ENCODE peak calls at places on chromosome 1, in nine cellular contexts. One of them, this sample, is unnamed.

GRCh38 chr1:55694297-55694696 is 479.1 kb upstream of the USP24 start:
- DNase-seq in GM23338: no peak
- DNase-seq in HCT116: no peak
- DNase-seq in GM12878: no peak
- DNase-seq in A549: peak
- DNase-seq in Panc1: no peak
- DNase-seq in K562: no peak
- DNase-seq in HepG2: no peak
- DNase-seq in SK-N-SH: peak
- DNase-seq in this sample: no peak

GRCh38 chr1:41319803-41320711 is 41.2 kb upstream of the FOXO6 start:
- DNase-seq in GM12878: no peak
- DNase-seq in A549: no peak
- DNase-seq in SK-N-SH: no peak
- DNase-seq in HCT116: no peak
- DNase-seq in K562: no peak
- DNase-seq in GM23338: peak
- DNase-seq in Panc1: no peak
- DNase-seq in HepG2: no peak
- DNase-seq in this sample: no peak

GRCh38 chr1:109466440-109467300 is at the start of gene SYPL2:
- DNase-seq in HCT116: no peak
- DNase-seq in Panc1: no peak
- DNase-seq in A549: peak
- DNase-seq in K562: peak
- DNase-seq in SK-N-SH: peak
- DNase-seq in HepG2: no peak
- DNase-seq in GM12878: no peak
- DNase-seq in GM23338: peak
- DNase-seq in this sample: no peak

GRCh38 chr1:17189632-17190525 is 15.0 kb upstream of the PADI1 start:
- DNase-seq in Panc1: no peak
- DNase-seq in A549: peak
- DNase-seq in GM12878: no peak
- DNase-seq in GM23338: peak
- DNase-seq in K562: no peak
- DNase-seq in HCT116: peak
- DNase-seq in SK-N-SH: no peak
- DNase-seq in HepG2: no peak
- DNase-seq in this sample: no peak

GRCh38 chr1:36879613-36880012 is 154.7 kb downstream of the GRIK3 start:
- DNase-seq in Panc1: no peak
- DNase-seq in SK-N-SH: peak
- DNase-seq in K562: no peak
- DNase-seq in A549: no peak
- DNase-seq in GM23338: no peak
- DNase-seq in GM12878: no peak
- DNase-seq in HepG2: no peak
- DNase-seq in HCT116: no peak
- DNase-seq in this sample: no peak

GRCh38 chr1:209768354-209768774 is 12.5 kb downstream of the TRAF3IP3 start:
- DNase-seq in HepG2: no peak
- DNase-seq in Panc1: no peak
- DNase-seq in GM23338: no peak
- DNase-seq in HCT116: no peak
- DNase-seq in A549: no peak
- DNase-seq in K562: no peak
- DNase-seq in GM12878: peak
- DNase-seq in SK-N-SH: no peak
- DNase-seq in this sample: peak

GRCh38 chr1:195105773-195106172 is 1502.5 kb downstream of the KCNT2 start:
- DNase-seq in K562: no peak
- DNase-seq in Panc1: no peak
- DNase-seq in HCT116: no peak
- DNase-seq in SK-N-SH: no peak
- DNase-seq in A549: no peak
- DNase-seq in HepG2: no peak
- DNase-seq in GM23338: no peak
- DNase-seq in GM12878: no peak
- DNase-seq in this sample: no peak

GRCh38 chr1:242890211-242890741 is 364.8 kb downstream of the CEP170 start:
- DNase-seq in SK-N-SH: no peak
- DNase-seq in Panc1: no peak
- DNase-seq in GM23338: peak
- DNase-seq in GM12878: no peak
- DNase-seq in HCT116: no peak
- DNase-seq in HepG2: no peak
- DNase-seq in A549: peak
- DNase-seq in K562: peak
- DNase-seq in this sample: no peak

GRCh38 chr1:96487404-96487803 is 234.2 kb upstream of the PTBP2 start:
- DNase-seq in K562: no peak
- DNase-seq in SK-N-SH: no peak
- DNase-seq in Panc1: no peak
- DNase-seq in A549: no peak
- DNase-seq in HCT116: peak
- DNase-seq in GM12878: no peak
- DNase-seq in HepG2: no peak
- DNase-seq in GM23338: no peak
- DNase-seq in this sample: no peak

GRCh38 chr1:160752926-160753325 is 13.9 kb downstream of the SLAMF7 start:
- DNase-seq in A549: no peak
- DNase-seq in GM23338: no peak
- DNase-seq in HCT116: no peak
- DNase-seq in K562: no peak
- DNase-seq in Panc1: no peak
- DNase-seq in HepG2: no peak
- DNase-seq in SK-N-SH: no peak
- DNase-seq in GM12878: no peak
- DNase-seq in this sample: no peak

GRCh38 chr1:185856482-185856881 is 122.3 kb downstream of the HMCN1 start:
- DNase-seq in K562: no peak
- DNase-seq in GM12878: no peak
- DNase-seq in Panc1: no peak
- DNase-seq in GM23338: no peak
- DNase-seq in SK-N-SH: no peak
- DNase-seq in A549: no peak
- DNase-seq in HepG2: no peak
- DNase-seq in HCT116: no peak
- DNase-seq in this sample: no peak

GRCh38 chr1:119081705-119082104 is 58.7 kb downstream of the WARS2 start:
- DNase-seq in A549: no peak
- DNase-seq in GM23338: no peak
- DNase-seq in GM12878: no peak
- DNase-seq in HCT116: no peak
- DNase-seq in HepG2: no peak
- DNase-seq in K562: no peak
- DNase-seq in Panc1: no peak
- DNase-seq in SK-N-SH: no peak
- DNase-seq in this sample: no peak

GRCh38 chr1:3541930-3542329 is 69.4 kb downstream of the MEGF6 start:
- DNase-seq in K562: no peak
- DNase-seq in HepG2: no peak
- DNase-seq in SK-N-SH: no peak
- DNase-seq in Panc1: no peak
- DNase-seq in A549: no peak
- DNase-seq in GM23338: no peak
- DNase-seq in GM12878: no peak
- DNase-seq in HCT116: no peak
- DNase-seq in this sample: no peak

GRCh38 chr1:24117722-24118409 is 5.9 kb upstream of the MYOM3 start:
- DNase-seq in Panc1: no peak
- DNase-seq in A549: peak
- DNase-seq in HepG2: peak
- DNase-seq in HCT116: peak
- DNase-seq in GM12878: no peak
- DNase-seq in GM23338: no peak
- DNase-seq in SK-N-SH: no peak
- DNase-seq in K562: no peak
- DNase-seq in this sample: no peak

GRCh38 chr1:87093286-87093685 is 178.9 kb downstream of the HS2ST1 start:
- DNase-seq in GM12878: no peak
- DNase-seq in A549: no peak
- DNase-seq in HCT116: no peak
- DNase-seq in SK-N-SH: no peak
- DNase-seq in K562: peak
- DNase-seq in GM23338: no peak
- DNase-seq in HepG2: no peak
- DNase-seq in Panc1: no peak
- DNase-seq in this sample: no peak

GRCh38 chr1:245953876-245954660 is 553.0 kb downstream of the SMYD3 start:
- DNase-seq in HCT116: no peak
- DNase-seq in SK-N-SH: no peak
- DNase-seq in Panc1: no peak
- DNase-seq in K562: no peak
- DNase-seq in HepG2: no peak
- DNase-seq in GM23338: no peak
- DNase-seq in A549: no peak
- DNase-seq in GM12878: peak
- DNase-seq in this sample: no peak

GRCh38 chr1:94926915-94927404 is at the start of gene CNN3:
- DNase-seq in GM12878: peak
- DNase-seq in K562: peak
- DNase-seq in Panc1: no peak
- DNase-seq in SK-N-SH: peak
- DNase-seq in HCT116: peak
- DNase-seq in GM23338: peak
- DNase-seq in A549: peak
- DNase-seq in HepG2: peak
- DNase-seq in this sample: no peak

GRCh38 chr1:88371396-88371795 is 312.7 kb upstream of the PKN2 start:
- DNase-seq in A549: no peak
- DNase-seq in Panc1: no peak
- DNase-seq in SK-N-SH: no peak
- DNase-seq in HepG2: no peak
- DNase-seq in HCT116: peak
- DNase-seq in K562: no peak
- DNase-seq in GM12878: no peak
- DNase-seq in GM23338: no peak
- DNase-seq in this sample: no peak

GRCh38 chr1:231776006-231776707 is 149.6 kb downstream of the DISC1 start:
- DNase-seq in GM23338: no peak
- DNase-seq in A549: no peak
- DNase-seq in SK-N-SH: no peak
- DNase-seq in K562: no peak
- DNase-seq in HepG2: no peak
- DNase-seq in HCT116: no peak
- DNase-seq in GM12878: no peak
- DNase-seq in Panc1: no peak
- DNase-seq in this sample: peak

GRCh38 chr1:40058453-40059291 is 18.1 kb downstream of the CAP1 start:
- DNase-seq in HepG2: peak
- DNase-seq in A549: no peak
- DNase-seq in SK-N-SH: no peak
- DNase-seq in K562: peak
- DNase-seq in GM12878: no peak
- DNase-seq in GM23338: no peak
- DNase-seq in HCT116: no peak
- DNase-seq in Panc1: no peak
- DNase-seq in this sample: no peak
- TF ChIP-seq REST in HepG2: no peak
- TF ChIP-seq REST in A549: no peak
- TF ChIP-seq REST in SK-N-SH: no peak
- TF ChIP-seq REST in K562: no peak
- TF ChIP-seq REST in GM12878: no peak
- TF ChIP-seq REST in GM23338: no peak
- TF ChIP-seq REST in HCT116: no peak
- TF ChIP-seq REST in Panc1: no peak
- TF ChIP-seq REST in this sample: no peak

GRCh38 chr1:202809597-202810159 is 1.1 kb upstream of the PCAT6 start:
- DNase-seq in A549: no peak
- DNase-seq in HepG2: no peak
- DNase-seq in HCT116: no peak
- DNase-seq in GM12878: no peak
- DNase-seq in K562: peak
- DNase-seq in GM23338: peak
- DNase-seq in Panc1: no peak
- DNase-seq in SK-N-SH: no peak
- DNase-seq in this sample: no peak
- H3K27ac ChIP-seq in A549: peak
- H3K27ac ChIP-seq in HepG2: no peak
- H3K27ac ChIP-seq in HCT116: no peak
- H3K27ac ChIP-seq in GM12878: no peak
- H3K27ac ChIP-seq in K562: peak
- H3K27ac ChIP-seq in GM23338: peak
- H3K27ac ChIP-seq in Panc1: peak
- H3K27ac ChIP-seq in SK-N-SH: peak
- H3K27ac ChIP-seq in this sample: no peak

DNA sequence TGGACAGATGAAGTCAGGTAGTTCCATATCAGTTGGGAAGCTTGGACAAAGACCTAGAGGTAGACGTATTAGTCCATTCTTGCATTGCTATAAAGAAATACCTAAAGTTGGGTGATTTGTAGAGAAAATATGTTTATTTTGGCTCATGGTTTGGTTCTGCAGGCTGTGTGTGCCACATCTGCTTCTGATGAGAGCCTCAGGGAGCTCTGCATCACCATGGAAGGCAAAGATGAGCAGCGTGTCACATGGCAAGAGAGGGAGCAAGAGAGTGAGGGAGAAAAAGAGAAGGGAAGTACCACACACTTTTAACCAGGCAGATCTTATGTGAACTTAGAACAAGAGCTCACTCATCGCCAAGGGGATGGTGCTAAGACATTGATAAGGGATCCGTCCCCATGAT is 9.0 kb downstream of the TSACC start:
- DNase-seq in GM23338: no peak
- DNase-seq in K562: no peak
- DNase-seq in Panc1: no peak
- DNase-seq in A549: no peak
- DNase-seq in HepG2: no peak
- DNase-seq in GM12878: no peak
- DNase-seq in HCT116: no peak
- DNase-seq in SK-N-SH: no peak
- DNase-seq in this sample: no peak
- TF ChIP-seq REST in GM23338: no peak
- TF ChIP-seq REST in K562: no peak
- TF ChIP-seq REST in Panc1: no peak
- TF ChIP-seq REST in A549: no peak
- TF ChIP-seq REST in HepG2: no peak
- TF ChIP-seq REST in GM12878: no peak
- TF ChIP-seq REST in HCT116: no peak
- TF ChIP-seq REST in SK-N-SH: no peak
- TF ChIP-seq REST in this sample: no peak

GRCh38 chr1:100995196-100995983 is 30.2 kb downstream of the DPH5 start:
- DNase-seq in A549: no peak
- DNase-seq in GM23338: no peak
- DNase-seq in Panc1: no peak
- DNase-seq in SK-N-SH: no peak
- DNase-seq in GM12878: no peak
- DNase-seq in HepG2: no peak
- DNase-seq in HCT116: no peak
- DNase-seq in K562: no peak
- DNase-seq in this sample: no peak

GRCh38 chr1:100988121-100988520 is 37.5 kb downstream of the DPH5 start:
- DNase-seq in SK-N-SH: no peak
- DNase-seq in HCT116: no peak
- DNase-seq in GM12878: no peak
- DNase-seq in K562: no peak
- DNase-seq in HepG2: no peak
- DNase-seq in Panc1: no peak
- DNase-seq in A549: no peak
- DNase-seq in GM23338: no peak
- DNase-seq in this sample: no peak

GRCh38 chr1:100989306-100990077 is 36.1 kb downstream of the DPH5 start:
- DNase-seq in K562: no peak
- DNase-seq in HepG2: no peak
- DNase-seq in A549: no peak
- DNase-seq in GM23338: no peak
- DNase-seq in SK-N-SH: no peak
- DNase-seq in HCT116: no peak
- DNase-seq in GM12878: no peak
- DNase-seq in Panc1: no peak
- DNase-seq in this sample: no peak
- H3K27ac ChIP-seq in K562: no peak
- H3K27ac ChIP-seq in HepG2: no peak
- H3K27ac ChIP-seq in A549: no peak
- H3K27ac ChIP-seq in GM23338: no peak
- H3K27ac ChIP-seq in SK-N-SH: peak
- H3K27ac ChIP-seq in HCT116: no peak
- H3K27ac ChIP-seq in GM12878: no peak
- H3K27ac ChIP-seq in Panc1: no peak
- H3K27ac ChIP-seq in this sample: no peak